ENCODE peak calls at places on chromosomes 3 and 15, in six cellular contexts. V is amygdala; H is GM13976; F is caudate nucleus; C is stimulated activated CD4-positive, alpha-beta T cell treated with anti-CD3 and anti-CD28 coated beads, Interleukin-12 subunit alpha, Interleukin-12 subunit beta, amount 100 ng/mL, for 48 hours; S is NCI-H510A. M is an unnamed sample.

GRCh38 chr3:128378631-128379347 is 87.9 kb downstream of the DNAJB8 start:
- DNase-seq in V (no peak), H (no peak), F (no peak), C (no peak), S (no peak), M (no peak)

GRCh38 chr3:64272271-64272670 is 47.0 kb upstream of the PRICKLE2 start:
- DNase-seq in V (no peak), H (no peak), F (no peak), C (no peak), S (no peak), M (no peak)

GRCh38 chr3:146134348-146135117 is 26.5 kb downstream of the PLOD2 start:
- DNase-seq in V (no peak), H (no peak), F (no peak), C (no peak), S (no peak), M (no peak)

GRCh38 chr15:74613953-74614743 is 1.5 kb upstream of the CLK3 start:
- DNase-seq in V (no peak), H (no peak), F (no peak), C (no peak), S (peak), M (no peak)

GRCh38 chr15:91652610-91653207 is 200.8 kb upstream of the SLCO3A1 start:
- DNase-seq in V (no peak), H (no peak), F (no peak), C (no peak), S (no peak), M (no peak)

GRCh38 chr3:179194931-179195330 is 46.8 kb downstream of the PIK3CA start:
- DNase-seq in V (no peak), H (no peak), F (no peak), C (no peak), S (no peak), M (no peak)

GRCh38 chr3:37687966-37688365 is 173.7 kb upstream of the CTDSPL start:
- DNase-seq in V (no peak), H (no peak), F (no peak), C (no peak), S (no peak), M (no peak)

GRCh38 chr15:85746641-85747040 is 48.1 kb downstream of the KLHL25 start:
- DNase-seq in V (no peak), H (no peak), F (no peak), C (no peak), S (no peak), M (no peak)

GRCh38 chr3:119559441-119559963 is at the start of gene CD80:
- DNase-seq in V (no peak), H (peak), F (no peak), C (peak), S (peak), M (peak)

GRCh38 chr15:56464893-56465520 is at the start of gene MNS1:
- DNase-seq in V (peak), H (peak), F (peak), C (peak), S (peak), M (peak)

GRCh38 chr3:12286504-12286903 is 2.4 kb upstream of the PPARG start:
- DNase-seq in V (no peak), H (no peak), F (no peak), C (no peak), S (no peak), M (no peak)

GRCh38 chr3:129992781-129993180 is 18.3 kb downstream of the TRH start:
- DNase-seq in V (no peak), H (no peak), F (no peak), C (no peak), S (no peak), M (no peak)

GRCh38 chr3:149129326-149130123 is at the start of gene HPS3:
- DNase-seq in V (peak), H (peak), F (peak), C (peak), S (peak), M (peak)

GRCh38 chr3:102165367-102165766 is 269.4 kb upstream of the ZPLD1 start:
- DNase-seq in V (no peak), H (no peak), F (no peak), C (no peak), S (no peak), M (no peak)

GRCh38 chr3:124346487-124346886 is 354.6 kb upstream of the ROPN1 start:
- DNase-seq in V (no peak), H (no peak), F (no peak), C (no peak), S (no peak), M (no peak)

GRCh38 chr3:16520636-16521579 is 7.4 kb upstream of the RFTN1 start:
- DNase-seq in V (no peak), H (peak), F (no peak), C (no peak), S (no peak), M (no peak)

GRCh38 chr3:32165442-32165841 is 59.0 kb downstream of the GPD1L start:
- DNase-seq in V (no peak), H (no peak), F (no peak), C (no peak), S (no peak), M (no peak)

GRCh38 chr3:177211503-177212277 is 14.4 kb upstream of the TBL1XR1 start:
- DNase-seq in V (no peak), H (no peak), F (no peak), C (no peak), S (no peak), M (no peak)

GRCh38 chr15:41465822-41466421 is 27.8 kb upstream of the ITPKA start:
- DNase-seq in V (no peak), H (peak), F (no peak), C (no peak), S (no peak), M (no peak)

GRCh38 chr3:55282994-55283393 is 204.1 kb downstream of the WNT5A start:
- DNase-seq in V (no peak), H (no peak), F (no peak), C (no peak), S (no peak), M (no peak)

GRCh38 chr3:52452570-52453221 is 1.1 kb downstream of the TNNC1 start:
- DNase-seq in V (no peak), H (no peak), F (no peak), C (no peak), S (no peak), M (no peak)

GRCh38 chr15:23648920-23649515 is 1.4 kb upstream of the MAGEL2 start:
- DNase-seq in V (no peak), H (no peak), F (no peak), C (no peak), S (no peak), M (no peak)

GRCh38 chr3:52721002-52721741 is 15.3 kb downstream of the SPCS1 start:
- DNase-seq in V (no peak), H (no peak), F (no peak), C (no peak), S (no peak), M (no peak)

GRCh38 chr3:190024912-190025311 is 95.8 kb downstream of the P3H2 start:
- DNase-seq in V (no peak), H (peak), F (no peak), C (no peak), S (no peak), M (no peak)

GRCh38 chr3:194541483-194541882 is 54.7 kb upstream of the ATP13A3 start:
- DNase-seq in V (no peak), H (peak), F (no peak), C (no peak), S (no peak), M (no peak)

GRCh38 chr3:61288446-61288845 is 37.2 kb upstream of the FHIT start:
- DNase-seq in V (no peak), H (no peak), F (peak), C (no peak), S (no peak), M (no peak)

GRCh38 chr3:34229871-34230270 is 431.4 kb downstream of the PDCD6IP start:
- DNase-seq in V (no peak), H (no peak), F (no peak), C (no peak), S (no peak), M (no peak)